ENCODE peak calls at places on chromosomes 11 and 22, in ten cellular contexts. H is NAMALWA; Y is coronary artery; N is pancreas; Q is GM04503; U is heart left ventricle; R is hippocampal formation; L is mucosa of gallbladder; J is stimulated activated CD4-positive, alpha-beta T cell treated with anti-CD3 and anti-CD28 coated beads, Interleukin-1b, Interleukin-23, amount 100 ng/mL, for 4 hours; W is ovary. O is an unnamed sample.
A peak's percentile ranks its signal among the peaks of the same experiment; 100 is the strongest.

GRCh38 chr22:19634576-19634975 is 79.7 kb upstream of the SEPTIN5 start:
- DNase-seq in N (no peak), U (no peak), J (no peak), Y (peak; percentile 17), H (no peak), Q (no peak), R (no peak), L (no peak), W (no peak), O (no peak)

GRCh38 chr22:39234867-39235687 is 9.7 kb downstream of the PDGFB start:
- DNase-seq in N (no peak), W (no peak), J (no peak), Q (no peak), R (no peak), H (no peak), Y (no peak), L (peak; percentile 88), U (peak; percentile 86), O (no peak)

GRCh38 chr22:43955883-43956286 is 643 bp downstream of the SAMM50 start:
- DNase-seq in W (no peak), Q (no peak), Y (no peak), R (peak; percentile 2), L (no peak), N (no peak), H (peak; percentile 68), U (no peak), J (no peak), O (no peak)

GRCh38 chr22:11066458-11067285 is 4461.3 kb upstream of the OR11H1 start:
- DNase-seq in J (no peak), Q (no peak), R (no peak), N (no peak), Y (peak; percentile 77), H (no peak), U (peak; percentile 81), L (peak; percentile 14), W (no peak), O (no peak)

GRCh38 chr11:61350803-61351202 is 10.9 kb downstream of the CYB561A3 start:
- DNase-seq in H (no peak), R (no peak), Y (no peak), Q (no peak), L (no peak), W (no peak), J (no peak), U (no peak), N (no peak), O (no peak)

GRCh38 chr11:44833869-44834452 is 107.2 kb downstream of the TSPAN18 start:
- DNase-seq in W (no peak), J (no peak), L (no peak), H (no peak), Q (no peak), Y (no peak), U (no peak), N (no peak), R (no peak), O (no peak)

GRCh38 chr11:31817621-31818493 is 6.7 kb upstream of the PAX6 start:
- DNase-seq in Q (no peak), L (no peak), R (no peak), U (no peak), J (no peak), N (peak; percentile 80), H (no peak), W (no peak), Y (no peak), O (peak; percentile 43)

GRCh38 chr11:109490953-109491733 is 69.2 kb downstream of the C11orf87 start:
- DNase-seq in Q (peak; percentile 49), W (no peak), J (no peak), H (no peak), Y (no peak), U (no peak), R (no peak), N (no peak), L (no peak), O (no peak)

GRCh38 chr22:21949569-21949918 is 3.1 kb downstream of the PPM1F start:
- DNase-seq in R (no peak), W (peak; percentile 20), H (no peak), U (no peak), N (no peak), Y (no peak), J (no peak), L (no peak), Q (no peak), O (no peak)

GRCh38 chr11:31557991-31558390 is 48.4 kb downstream of the ELP4 start:
- DNase-seq in U (no peak), J (no peak), Q (no peak), L (no peak), W (no peak), H (no peak), R (peak; percentile 62), Y (no peak), N (no peak), O (no peak)

GRCh38 chr22:37818397-37819099 is 4.6 kb upstream of the GALR3 start:
- DNase-seq in N (peak; percentile 86), J (peak; percentile 49), W (peak; percentile 71), Q (no peak), H (no peak), Y (no peak), L (peak; percentile 54), U (peak; percentile 87), R (no peak), O (peak; percentile 41)

GRCh38 chr22:42202048-42202447 is 68.4 kb downstream of the TCF20 start:
- DNase-seq in R (no peak), U (no peak), N (no peak), W (no peak), Q (no peak), H (no peak), L (no peak), Y (no peak), J (no peak), O (no peak)

GRCh38 chr11:5092821-5093585 is 23.6 kb downstream of the OR52E1 start:
- DNase-seq in Q (no peak), U (no peak), H (no peak), Y (no peak), J (no peak), L (no peak), W (no peak), R (no peak), N (no peak), O (peak; percentile 13)

GRCh38 chr11:119782673-119783072 is 53.7 kb upstream of the NECTIN1 start:
- DNase-seq in L (no peak), U (no peak), Y (no peak), N (no peak), J (no peak), Q (no peak), R (no peak), W (no peak), H (no peak), O (peak; percentile 34)

GRCh38 chr11:131297441-131297840 is 73.0 kb upstream of the NTM start:
- DNase-seq in J (no peak), H (no peak), W (no peak), Y (no peak), Q (no peak), R (no peak), L (no peak), N (no peak), U (no peak), O (no peak)

GRCh38 chr11:58525037-58525614 is 17.2 kb upstream of the OR5B21 start:
- DNase-seq in N (no peak), J (no peak), L (no peak), W (no peak), Y (no peak), U (no peak), H (peak; percentile 95), R (peak; percentile 56), Q (no peak), O (no peak)

GRCh38 chr22:20131593-20131855 is at the start of gene ZDHHC8:
- DNase-seq in U (no peak), H (no peak), J (peak; percentile 27), W (no peak), Y (no peak), Q (no peak), R (no peak), N (peak; percentile 78), L (no peak), O (no peak)

GRCh38 chr11:48087974-48088681 is 107.8 kb downstream of the PTPRJ start:
- DNase-seq in U (no peak), H (no peak), N (no peak), Q (no peak), L (peak; percentile 63), W (no peak), Y (no peak), R (no peak), J (no peak), O (no peak)

GRCh38 chr22:36425977-36426523 is 38.3 kb upstream of the MYH9 start:
- DNase-seq in J (no peak), Y (no peak), U (peak; percentile 85), H (no peak), W (no peak), L (no peak), R (no peak), N (no peak), Q (no peak), O (peak; percentile 39)

GRCh38 chr11:64787526-64788320 is 9.4 kb upstream of the SF1 start:
- DNase-seq in Q (no peak), J (peak; percentile 40), N (peak; percentile 81), H (peak; percentile 71), W (peak; percentile 42), R (no peak), Y (no peak), L (peak; percentile 60), U (no peak), O (peak; percentile 56)

GRCh38 chr11:119262668-119263351 is 54.1 kb downstream of the MCAM start:
- DNase-seq in L (no peak), H (no peak), N (no peak), W (no peak), Q (no peak), Y (no peak), J (no peak), R (no peak), U (no peak), O (peak; percentile 32)

GRCh38 chr22:40922484-40923303 is 28.5 kb upstream of the RBX1 start:
- DNase-seq in Q (peak; percentile 15), W (no peak), R (peak; percentile 57), U (no peak), H (peak; percentile 83), N (no peak), L (no peak), J (peak; percentile 22), Y (no peak), O (peak; percentile 30)

GRCh38 chr22:35335936-35336781 is 36.5 kb downstream of the TOM1 start:
- DNase-seq in Q (no peak), R (no peak), J (no peak), U (no peak), W (no peak), Y (no peak), N (no peak), L (peak; percentile 71), H (no peak), O (no peak)

GRCh38 chr11:17343907-17344306 is 7.7 kb upstream of the NCR3LG1 start:
- DNase-seq in Y (no peak), J (no peak), Q (peak; percentile 54), H (no peak), W (no peak), R (no peak), N (no peak), U (no peak), L (no peak), O (peak; percentile 71)

GRCh38 chr11:61473370-61474025 is 35.1 kb upstream of the LRRC10B start:
- DNase-seq in R (no peak), W (no peak), N (no peak), L (no peak), U (no peak), H (no peak), Q (no peak), J (no peak), Y (no peak), O (no peak)